ENCODE peak calls at places on chromosomes 6 and 20, in six cellular contexts. J is IMR-90, E is H1, R is neuronal stem cell, O is mesendoderm, Z is mesenchymal stem cell. W is an unnamed sample.

GRCh38 chr20:47326718-47327137 is 29.8 kb downstream of the ZMYND8 start:
- DNase-seq in J (peak), E (no peak), R (no peak), O (no peak), Z (peak), W (no peak)

GRCh38 chr6:150228067-150228733 is 85.4 kb downstream of the PPP1R14C start:
- DNase-seq in J (no peak), E (no peak), R (no peak), O (no peak), Z (no peak), W (no peak)

GRCh38 chr6:155313602-155314091 is 637 bp downstream of the TFB1M start:
- DNase-seq in J (no peak), E (no peak), R (no peak), O (no peak), Z (no peak), W (no peak)

GRCh38 chr6:154164397-154164796 is 125.4 kb downstream of the OPRM1 start:
- DNase-seq in J (peak), E (no peak), R (no peak), O (no peak), Z (peak), W (no peak)

GRCh38 chr6:139427199-139427598 is 52.8 kb upstream of the CITED2 start:
- DNase-seq in J (no peak), E (no peak), R (no peak), O (no peak), Z (no peak), W (no peak)

GRCh38 chr6:75818061-75818855 is 69.2 kb downstream of the MYO6 start:
- DNase-seq in J (peak), E (no peak), R (no peak), O (no peak), Z (peak), W (no peak)

GRCh38 chr20:3248993-3249347 is 10.0 kb upstream of the SLC4A11 start:
- DNase-seq in J (no peak), E (no peak), R (no peak), O (no peak), Z (no peak), W (no peak)

GRCh38 chr6:90088009-90088408 is 193.7 kb downstream of the GJA10 start:
- DNase-seq in J (peak), E (no peak), R (no peak), O (no peak), Z (peak), W (no peak)

GRCh38 chr6:56851104-56851503 is 103.8 kb upstream of the BEND6 start:
- DNase-seq in J (peak), E (no peak), R (no peak), O (peak), Z (peak), W (peak)

DNA sequence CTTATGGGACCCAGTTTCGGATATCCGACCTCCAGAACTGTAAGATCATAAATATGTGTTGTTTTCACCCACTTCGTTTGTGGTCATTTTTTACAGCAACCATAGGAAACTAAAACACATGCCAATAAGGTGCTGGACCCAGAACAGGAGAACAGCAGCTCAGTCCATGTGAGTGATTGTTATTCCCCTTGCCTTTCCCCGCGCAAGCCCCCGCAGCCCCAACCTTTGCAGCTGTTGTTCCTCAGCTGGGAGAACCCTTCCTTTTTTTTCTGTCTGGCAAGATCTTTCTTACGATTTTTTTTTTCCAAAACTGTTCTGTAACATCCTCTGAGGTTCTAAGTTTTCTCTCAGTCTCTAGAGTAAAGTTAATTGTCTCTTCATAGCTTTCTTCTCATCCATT is 11.0 kb upstream of the VAPB start:
- DNase-seq in J (no peak), E (no peak), R (no peak), O (no peak), Z (no peak), W (no peak)
- H2BK15ac ChIP-seq in J (no peak), E (no peak), R (no peak), O (no peak), Z (no peak), W (no peak)

GRCh38 chr6:108260126-108260808 is 573 bp downstream of the SNX3 start:
- DNase-seq in J (peak), E (no peak), R (peak), O (peak), Z (peak), W (peak)
- H2BK120ac ChIP-seq in J (peak), E (no peak), R (peak), O (no peak), Z (peak), W (no peak)

DNA sequence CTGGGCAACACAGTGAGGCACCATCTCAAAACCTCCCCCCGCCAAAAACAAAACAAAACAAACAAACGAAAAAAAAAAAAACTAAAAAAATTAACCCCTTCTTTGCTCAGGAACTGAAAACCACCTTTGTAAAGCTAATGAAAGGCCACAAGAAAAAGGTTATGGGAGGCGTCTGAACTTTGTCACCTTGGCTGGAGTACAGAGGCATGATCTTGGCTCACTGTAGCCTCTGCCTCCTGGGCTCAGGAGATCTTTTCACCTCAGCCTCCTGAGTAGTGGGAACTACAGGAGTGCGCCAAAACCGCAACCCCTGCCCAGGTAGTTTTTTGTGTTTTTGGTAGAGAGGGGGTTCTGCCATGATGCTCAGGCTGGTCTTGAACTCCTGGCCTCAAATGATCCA is 337.9 kb downstream of the TBC1D32 start:
- DNase-seq in J (no peak), E (no peak), R (no peak), O (no peak), Z (no peak), W (no peak)
- H2BK15ac ChIP-seq in J (no peak), E (no peak), R (no peak), O (no peak), Z (no peak), W (no peak)

GRCh38 chr6:137866200-137866913 is 702 bp upstream of the TNFAIP3 start:
- DNase-seq in J (no peak), E (no peak), R (peak), O (peak), Z (no peak), W (no peak)
- H2BK120ac ChIP-seq in J (peak), E (no peak), R (no peak), O (no peak), Z (peak), W (no peak)

GRCh38 chr6:116887168-116887567 is 10.1 kb downstream of the RFX6 start:
- DNase-seq in J (no peak), E (no peak), R (no peak), O (peak), Z (no peak), W (no peak)
- H2BK15ac ChIP-seq in J (no peak), E (no peak), R (no peak), O (no peak), Z (no peak), W (no peak)

GRCh38 chr6:3500262-3501001 is 43.6 kb upstream of the SLC22A23 start:
- DNase-seq in J (peak), E (no peak), R (no peak), O (no peak), Z (peak), W (no peak)
- H2BK120ac ChIP-seq in J (no peak), E (no peak), R (no peak), O (no peak), Z (no peak), W (no peak)

GRCh38 chr6:69026243-69026642 is 391.2 kb downstream of the ADGRB3 start:
- DNase-seq in J (peak), E (no peak), R (no peak), O (peak), Z (peak), W (no peak)
- H2BK15ac ChIP-seq in J (no peak), E (no peak), R (no peak), O (no peak), Z (no peak), W (no peak)

GRCh38 chr6:71490876-71491275 is 202.3 kb downstream of the OGFRL1 start:
- DNase-seq in J (no peak), E (no peak), R (no peak), O (no peak), Z (no peak), W (no peak)
- H2BK120ac ChIP-seq in J (peak), E (no peak), R (no peak), O (peak), Z (no peak), W (no peak)

W was measured in H9.